ENCODE peak calls at places on chromosome 11, in ten cellular contexts. M, Q, E, C, U, V, X, G, A and K are unnamed samples.

GRCh38 chr11:85947431-85948272 is 92.5 kb downstream of the CCDC83 start:
- DNase-seq in M (no peak), Q (peak), E (no peak), C (no peak), U (peak), V (no peak), X (no peak), G (peak), A (no peak), K (peak)

GRCh38 chr11:1559103-1559951 is 12.7 kb downstream of the DUSP8 start:
- DNase-seq in M (no peak), Q (peak), E (peak), C (no peak), U (no peak), V (no peak), X (peak), G (no peak), A (no peak), K (peak)

GRCh38 chr11:89168396-89168795 is 9.3 kb upstream of the TYR start:
- DNase-seq in M (no peak), Q (no peak), E (no peak), C (no peak), U (no peak), V (no peak), X (no peak), G (no peak), A (no peak), K (no peak)

GRCh38 chr11:118234833-118235232 is 10.0 kb upstream of the JAML start:
- DNase-seq in M (no peak), Q (no peak), E (no peak), C (no peak), U (no peak), V (no peak), X (no peak), G (no peak), A (no peak), K (no peak)

GRCh38 chr11:70130636-70131035 is 52.5 kb downstream of the ANO1 start:
- DNase-seq in M (no peak), Q (no peak), E (no peak), C (no peak), U (no peak), V (no peak), X (no peak), G (no peak), A (no peak), K (no peak)

GRCh38 chr11:134015541-134015940 is 53.3 kb upstream of the JAM3 start:
- DNase-seq in M (no peak), Q (no peak), E (no peak), C (no peak), U (no peak), V (no peak), X (no peak), G (no peak), A (no peak), K (no peak)

GRCh38 chr11:79206951-79207350 is 233.9 kb downstream of the TENM4 start:
- DNase-seq in M (no peak), Q (no peak), E (no peak), C (no peak), U (no peak), V (no peak), X (no peak), G (no peak), A (no peak), K (no peak)

GRCh38 chr11:3359092-3359824 is 19.7 kb downstream of the ZNF195 start:
- DNase-seq in M (no peak), Q (peak), E (no peak), C (no peak), U (no peak), V (no peak), X (no peak), G (no peak), A (no peak), K (no peak)

GRCh38 chr11:12287374-12288211 is 89.8 kb upstream of the PARVA start:
- DNase-seq in M (no peak), Q (peak), E (peak), C (no peak), U (peak), V (no peak), X (peak), G (no peak), A (no peak), K (peak)